ENCODE peak calls at places on chromosomes 13 and 19, in six cellular contexts. C, F, A, E, S and P are unnamed samples.

GRCh38 chr19:45076029-45076850 is at the start of gene ZNF296:
- DNase-seq in C (no peak), F (no peak), A (peak), E (peak), S (peak), P (peak)

GRCh38 chr13:114009590-114010400 is 35.9 kb upstream of the C13orf46 start:
- DNase-seq in C (no peak), F (no peak), A (no peak), E (peak), S (no peak), P (no peak)

GRCh38 chr13:93004919-93005318 is 221.7 kb upstream of the GPC6 start:
- DNase-seq in C (no peak), F (no peak), A (no peak), E (no peak), S (no peak), P (no peak)

GRCh38 chr19:52473655-52474350 is 20.4 kb downstream of the ZNF578 start:
- DNase-seq in C (no peak), F (no peak), A (no peak), E (no peak), S (no peak), P (no peak)

GRCh38 chr19:1206733-1207301 is 1.2 kb downstream of the STK11 start:
- DNase-seq in C (no peak), F (no peak), A (peak), E (peak), S (no peak), P (no peak)

GRCh38 chr19:19966862-19967261 is 66.1 kb downstream of the ZNF93 start:
- DNase-seq in C (no peak), F (no peak), A (no peak), E (no peak), S (no peak), P (no peak)

GRCh38 chr13:59493436-59493965 is 670.2 kb downstream of the DIAPH3 start:
- DNase-seq in C (no peak), F (no peak), A (no peak), E (no peak), S (no peak), P (no peak)

GRCh38 chr13:34620073-34620858 is 321.8 kb upstream of the NBEA start:
- DNase-seq in C (no peak), F (no peak), A (no peak), E (no peak), S (no peak), P (no peak)

GRCh38 chr19:10226376-10227214 is 4.5 kb downstream of the S1PR2 start:
- DNase-seq in C (no peak), F (peak), A (no peak), E (peak), S (no peak), P (no peak)

GRCh38 chr19:49338691-49339363 is 3.6 kb downstream of the CD37 start:
- DNase-seq in C (no peak), F (peak), A (peak), E (peak), S (peak), P (peak)